ENCODE peak calls at places on chromosomes 16 and 17, in four cellular contexts. G is BJ, A is astrocyte, R is MM.1S. B is an unnamed sample.

GRCh38 chr17:21373034-21373433 is 3.1 kb upstream of the KCNJ12 start:
- DNase-seq in A (no peak), G (no peak), R (peak), B (no peak)

GRCh38 chr16:46899443-46900143 is 15.4 kb downstream of the GPT2 start:
- DNase-seq in G (no peak), A (no peak), R (no peak), B (no peak)

GRCh38 chr16:2532494-2533141 is 1.4 kb upstream of the CEMP1 start:
- DNase-seq in R (peak), A (peak), G (no peak), B (no peak)

GRCh38 chr16:60337671-60338070 is 1603.6 kb upstream of the GOT2 start:
- DNase-seq in G (no peak), R (no peak), A (no peak), B (no peak)

GRCh38 chr16:2213817-2214720 is 571 bp downstream of the PGP start:
- DNase-seq in G (no peak), R (no peak), A (no peak), B (no peak)

GRCh38 chr16:69909043-69909442 is 42.1 kb upstream of the CLEC18A start:
- DNase-seq in G (no peak), A (no peak), R (no peak), B (no peak)

GRCh38 chr17:11705111-11705510 is 106.8 kb downstream of the DNAH9 start:
- DNase-seq in G (no peak), A (no peak), R (no peak), B (no peak)

GRCh38 chr17:6461792-6462524 is 17.7 kb downstream of the PIMREG start:
- DNase-seq in G (no peak), R (no peak), A (no peak), B (no peak)

GRCh38 chr16:1257561-1258217 is 1.8 kb downstream of the TPSD1 start:
- DNase-seq in G (no peak), A (no peak), R (no peak), B (no peak)

GRCh38 chr16:72847187-72848044 is 200.5 kb downstream of the ZFHX3 start:
- DNase-seq in R (no peak), A (no peak), G (no peak), B (no peak)

GRCh38 chr17:73324711-73325526 is 13.1 kb upstream of the CDC42EP4 start:
- DNase-seq in R (no peak), A (no peak), G (no peak), B (no peak)

GRCh38 chr17:41141361-41141760 is 1.0 kb upstream of the KRTAP4-6 start:
- DNase-seq in R (no peak), G (no peak), A (no peak), B (no peak)

GRCh38 chr17:81097943-81098308 is 63.0 kb downstream of the BAIAP2 start:
- DNase-seq in G (no peak), R (no peak), A (peak), B (no peak)

GRCh38 chr17:82900741-82901140 is 60.9 kb upstream of the ZNF750 start:
- DNase-seq in A (peak), R (no peak), G (no peak), B (no peak)

GRCh38 chr17:44738214-44738906 is 20.4 kb upstream of the ADAM11 start:
- DNase-seq in R (peak), G (no peak), A (peak), B (no peak)

GRCh38 chr17:11506635-11507034 is 91.6 kb upstream of the DNAH9 start:
- DNase-seq in R (peak), G (no peak), A (no peak), B (no peak)

GRCh38 chr17:18070861-18071340 is 16.8 kb upstream of the DRG2 start:
- DNase-seq in R (no peak), G (no peak), A (peak), B (no peak)

GRCh38 chr17:51638909-51639308 is 378.6 kb downstream of the UTP18 start:
- DNase-seq in R (no peak), G (no peak), A (no peak), B (no peak)
- TF ChIP-seq CTCF in R (no peak), G (no peak), A (no peak), B (no peak)

GRCh38 chr17:35708149-35708548 is 23.3 kb upstream of the RASL10B start:
- DNase-seq in G (no peak), A (no peak), R (peak), B (no peak)
- H3K4me3 ChIP-seq in G (no peak), A (no peak), R (no peak), B (no peak)

GRCh38 chr17:75693500-75694481 is 26.7 kb downstream of the SAP30BP start:
- DNase-seq in A (peak), G (peak), R (no peak), B (peak)
- TF ChIP-seq CTCF in A (peak), G (peak), R (no peak), B (peak)

DNA sequence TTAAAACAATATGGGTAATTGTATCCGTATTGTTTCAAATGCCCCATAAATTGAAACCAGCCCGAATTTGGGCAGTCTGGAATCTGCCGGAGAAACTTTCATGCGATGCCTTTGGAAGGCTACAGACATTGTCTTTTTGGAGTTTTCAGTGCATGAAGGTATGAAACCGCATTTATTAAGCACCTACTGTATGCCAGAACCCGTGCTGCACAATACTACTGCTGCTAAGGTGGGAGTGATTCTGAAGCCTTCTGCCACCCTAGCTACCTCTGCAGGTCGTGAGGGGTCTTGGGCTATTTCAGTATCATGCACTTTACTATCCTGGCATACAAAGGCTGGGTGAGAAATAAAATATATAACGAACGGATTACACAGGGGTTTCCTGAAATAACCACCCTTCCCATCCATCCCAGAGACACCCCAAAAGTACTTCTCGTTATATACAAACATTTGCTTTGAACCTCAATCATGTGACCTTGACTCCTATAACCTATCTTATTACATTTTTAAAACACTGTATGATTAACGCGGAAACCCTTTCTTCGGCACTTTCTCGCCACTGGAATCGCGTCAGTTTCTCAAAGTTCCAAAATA is 1.0 kb upstream of the MSI2 start:
- DNase-seq in A (peak), G (no peak), R (no peak), B (no peak)
- H3K4me3 ChIP-seq in A (peak), G (peak), R (peak), B (peak)

GRCh38 chr17:9002610-9003354 is 18.5 kb upstream of the NTN1 start:
- DNase-seq in R (no peak), G (no peak), A (peak), B (no peak)
- TF ChIP-seq CTCF in R (no peak), G (no peak), A (no peak), B (no peak)

DNA sequence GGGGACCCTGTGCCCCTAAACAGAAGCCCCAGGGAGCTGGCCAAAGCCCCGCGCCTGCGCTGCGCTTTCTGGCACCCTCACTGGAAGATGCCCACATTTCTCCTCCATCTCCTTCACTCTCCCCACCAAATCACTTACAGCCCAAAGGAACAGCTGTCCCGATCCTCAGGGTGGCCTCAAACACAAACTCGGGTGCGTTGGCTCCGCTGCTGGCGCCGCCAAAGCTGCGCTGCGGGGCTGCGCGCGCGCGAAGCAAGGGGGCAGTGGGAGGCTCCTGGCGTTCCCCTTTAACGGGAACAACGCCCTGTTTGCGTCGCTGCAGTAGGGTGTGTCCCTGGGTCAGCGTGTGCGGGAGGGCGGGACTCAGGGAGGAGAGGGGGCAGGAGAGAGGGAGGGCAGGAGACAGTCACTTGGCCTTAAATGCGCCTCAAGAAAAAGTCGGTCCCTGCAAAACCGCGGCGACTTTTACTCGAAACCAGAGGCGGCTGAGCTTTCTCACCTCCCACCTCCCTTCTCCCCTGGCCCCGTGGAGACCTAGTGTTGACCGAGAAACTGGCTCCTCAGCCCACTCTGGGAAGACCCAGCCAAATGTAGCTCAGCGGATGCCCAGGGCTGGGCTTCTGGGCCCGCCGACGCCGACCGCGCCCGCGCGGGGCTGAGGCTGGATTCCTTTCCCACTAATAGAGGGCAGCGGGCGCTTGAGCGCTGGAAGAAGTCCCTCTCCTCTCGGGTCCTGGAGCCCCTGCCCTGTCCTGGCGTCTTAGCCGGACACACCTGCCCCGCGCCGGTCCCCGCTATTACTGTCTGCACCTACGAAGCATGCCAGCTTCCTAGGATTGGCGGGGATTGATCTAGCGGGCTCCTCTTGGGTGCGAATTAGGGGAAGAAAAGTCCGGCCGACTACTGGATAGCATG is 2.6 kb downstream of the PMP22 start:
- DNase-seq in A (peak), G (peak), R (no peak), B (peak)
- H3K4me3 ChIP-seq in A (peak), G (peak), R (no peak), B (peak)

GRCh38 chr17:16461606-16461866 is 30.5 kb downstream of the LRRC75A start:
- DNase-seq in A (no peak), G (no peak), R (no peak), B (no peak)

GRCh38 chr17:16464001-16464640 is 27.9 kb downstream of the LRRC75A start:
- DNase-seq in A (no peak), G (no peak), R (no peak), B (no peak)

GRCh38 chr17:16464641-16465312 is 27.2 kb downstream of the LRRC75A start:
- DNase-seq in A (no peak), R (no peak), G (no peak), B (no peak)

GRCh38 chr17:16462070-16462864 is 29.7 kb downstream of the LRRC75A start:
- DNase-seq in R (no peak), G (no peak), A (no peak), B (no peak)

DNA sequence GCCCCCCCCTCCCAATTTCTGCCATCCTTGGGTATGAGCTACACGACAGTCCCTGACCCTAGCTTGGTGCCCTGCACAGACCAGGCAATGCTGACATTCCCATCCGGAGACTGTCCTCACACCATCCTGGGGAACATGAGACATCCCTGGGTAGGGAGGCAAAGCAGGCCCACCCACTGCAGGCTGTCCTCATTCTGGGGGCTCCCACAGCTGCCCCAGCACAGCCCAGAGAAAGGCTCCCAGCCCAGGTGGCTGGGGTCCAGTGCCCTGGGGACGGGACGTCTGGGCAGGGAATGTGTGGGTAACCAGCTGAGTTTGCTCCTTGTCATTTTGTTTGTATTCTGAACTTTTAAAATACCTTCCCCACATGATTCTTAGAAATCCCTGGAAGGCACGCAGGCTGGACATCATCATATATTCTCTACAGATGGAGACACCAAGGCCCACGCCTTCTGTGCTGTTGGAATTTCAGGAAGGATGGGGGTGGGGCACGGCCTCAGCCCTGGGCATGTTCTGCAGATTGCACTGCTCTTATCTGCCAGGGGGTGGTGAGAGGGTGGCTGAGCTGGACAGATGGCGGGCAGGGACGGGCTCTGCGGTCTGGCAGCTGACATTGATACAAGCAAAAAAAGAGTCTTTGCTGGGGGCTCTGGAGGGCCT is 28.5 kb downstream of the LRRC75A start:
- DNase-seq in G (peak), A (peak), R (no peak), B (no peak)
- TF ChIP-seq CTCF in G (peak), A (no peak), R (no peak), B (peak)

GRCh38 chr16:57260294-57260929 is 15.4 kb downstream of the ARL2BP start:
- DNase-seq in R (no peak), G (peak), A (peak), B (peak)
- H3K4me3 ChIP-seq in R (no peak), G (no peak), A (no peak), B (no peak)

GRCh38 chr17:39669897-39670735 is 1.9 kb downstream of the PNMT start:
- DNase-seq in R (no peak), G (no peak), A (no peak), B (no peak)
- TF ChIP-seq CTCF in R (no peak), G (no peak), A (no peak), B (no peak)

B was measured in HFF-Myc.